ENCODE peak calls at places on chromosomes 16 and 17, in five cellular contexts. One of them, this sample, is unnamed.

GRCh38 chr16:1495281-1496262 is 2.4 kb downstream of the TELO2 start:
- DNase-seq in ovary: no peak
- DNase-seq in heart left ventricle: no peak
- DNase-seq in H1: no peak
- DNase-seq in GM23338: no peak
- DNase-seq in this sample: no peak

GRCh38 chr17:2598166-2598565 is 4.7 kb downstream of the PAFAH1B1 start:
- DNase-seq in ovary: no peak
- DNase-seq in heart left ventricle: no peak
- DNase-seq in H1: no peak
- DNase-seq in GM23338: no peak
- DNase-seq in this sample: peak

GRCh38 chr17:79781012-79781665 is 3.2 kb downstream of the CBX2 start:
- DNase-seq in ovary: no peak
- DNase-seq in heart left ventricle: no peak
- DNase-seq in H1: no peak
- DNase-seq in GM23338: no peak
- DNase-seq in this sample: no peak

GRCh38 chr17:80203448-80204092 is 16.6 kb downstream of the SGSH start:
- DNase-seq in ovary: no peak
- DNase-seq in heart left ventricle: no peak
- DNase-seq in H1: no peak
- DNase-seq in GM23338: no peak
- DNase-seq in this sample: no peak

GRCh38 chr17:64005734-64006167 is 7.6 kb downstream of the PRR29 start:
- DNase-seq in ovary: no peak
- DNase-seq in heart left ventricle: peak
- DNase-seq in H1: no peak
- DNase-seq in GM23338: no peak
- DNase-seq in this sample: no peak

GRCh38 chr17:69175812-69176517 is 34.3 kb upstream of the ABCA6 start:
- DNase-seq in ovary: no peak
- DNase-seq in heart left ventricle: no peak
- DNase-seq in H1: no peak
- DNase-seq in GM23338: no peak
- DNase-seq in this sample: peak

GRCh38 chr17:78882546-78883089 is 20.4 kb downstream of the CEP295NL start:
- DNase-seq in ovary: no peak
- DNase-seq in heart left ventricle: peak
- DNase-seq in H1: no peak
- DNase-seq in GM23338: no peak
- DNase-seq in this sample: peak

GRCh38 chr16:27749946-27750345 is 200.0 kb downstream of the KATNIP start:
- DNase-seq in ovary: no peak
- DNase-seq in heart left ventricle: no peak
- DNase-seq in H1: no peak
- DNase-seq in GM23338: no peak
- DNase-seq in this sample: no peak

GRCh38 chr16:31502981-31503380 is 5.2 kb downstream of the RUSF1 start:
- DNase-seq in ovary: no peak
- DNase-seq in heart left ventricle: no peak
- DNase-seq in H1: no peak
- DNase-seq in GM23338: no peak
- DNase-seq in this sample: peak

GRCh38 chr16:87806608-87807546 is 41.1 kb upstream of the KLHDC4 start:
- DNase-seq in ovary: no peak
- DNase-seq in heart left ventricle: peak
- DNase-seq in H1: no peak
- DNase-seq in GM23338: no peak
- DNase-seq in this sample: peak

GRCh38 chr17:55334881-55335523 is 70.2 kb downstream of the HLF start:
- DNase-seq in ovary: no peak
- DNase-seq in heart left ventricle: no peak
- DNase-seq in H1: no peak
- DNase-seq in GM23338: peak
- DNase-seq in this sample: no peak

GRCh38 chr17:8041249-8041928 is 2.5 kb downstream of the ALOX15B start:
- DNase-seq in ovary: no peak
- DNase-seq in heart left ventricle: no peak
- DNase-seq in H1: no peak
- DNase-seq in GM23338: peak
- DNase-seq in this sample: peak

GRCh38 chr17:60422162-60422665 is at the start of gene CHCT1:
- DNase-seq in ovary: peak
- DNase-seq in heart left ventricle: peak
- DNase-seq in H1: no peak
- DNase-seq in GM23338: peak
- DNase-seq in this sample: no peak

GRCh38 chr17:36721560-36722120 is 120.3 kb downstream of the MRM1 start:
- DNase-seq in ovary: no peak
- DNase-seq in heart left ventricle: no peak
- DNase-seq in H1: no peak
- DNase-seq in GM23338: no peak
- DNase-seq in this sample: no peak

GRCh38 chr17:41617136-41617535 is 4.6 kb upstream of the KRT16 start:
- DNase-seq in ovary: no peak
- DNase-seq in heart left ventricle: no peak
- DNase-seq in H1: no peak
- DNase-seq in GM23338: no peak
- DNase-seq in this sample: no peak

DNA sequence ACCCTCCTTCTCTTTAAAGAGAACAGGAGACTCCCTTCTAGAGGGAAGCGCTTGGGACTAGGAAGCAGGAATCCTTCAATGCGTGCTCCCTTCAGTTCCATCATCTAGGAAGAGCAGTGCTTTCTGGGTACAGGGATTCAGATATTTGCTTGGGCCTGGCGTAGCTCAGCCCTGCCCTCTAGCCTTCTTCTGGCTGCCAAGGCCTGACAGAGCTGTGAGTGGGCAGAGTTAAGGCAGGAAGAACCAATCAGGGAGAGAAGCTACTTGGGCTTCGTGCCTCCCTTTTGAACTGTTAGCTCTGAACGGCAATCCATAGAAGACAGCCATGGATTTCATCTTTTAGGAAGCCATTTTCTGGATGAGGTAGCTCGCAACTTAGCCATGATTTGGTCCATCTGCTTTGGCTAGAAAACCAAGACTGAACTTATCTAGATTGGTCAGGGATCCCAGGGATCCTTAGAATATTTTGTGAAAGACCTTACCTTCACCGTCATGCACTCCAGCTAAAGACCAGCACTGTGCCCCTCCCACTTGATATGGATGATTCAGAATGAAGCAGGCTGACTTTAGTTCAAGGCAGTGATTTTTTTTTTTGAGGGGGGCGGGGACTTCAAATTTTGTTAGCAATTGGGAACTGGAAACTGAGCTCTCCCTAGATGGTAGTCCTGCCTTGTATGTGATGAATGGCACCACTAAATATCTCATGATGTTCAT is 2.5 kb upstream of the CORO6 start:
- DNase-seq in ovary: no peak
- DNase-seq in heart left ventricle: no peak
- DNase-seq in H1: no peak
- DNase-seq in GM23338: peak
- DNase-seq in this sample: peak
- H3K4me3 ChIP-seq in ovary: no peak
- H3K4me3 ChIP-seq in heart left ventricle: no peak
- H3K4me3 ChIP-seq in H1: no peak
- H3K4me3 ChIP-seq in GM23338: no peak
- H3K4me3 ChIP-seq in this sample: no peak

GRCh38 chr17:82033359-82034085 is 2.0 kb downstream of the RAC3 start:
- DNase-seq in ovary: no peak
- DNase-seq in heart left ventricle: no peak
- DNase-seq in H1: no peak
- DNase-seq in GM23338: no peak
- DNase-seq in this sample: no peak

GRCh38 chr17:82029990-82030469 is 1.4 kb upstream of the RAC3 start:
- DNase-seq in ovary: no peak
- DNase-seq in heart left ventricle: no peak
- DNase-seq in H1: no peak
- DNase-seq in GM23338: no peak
- DNase-seq in this sample: no peak

GRCh38 chr17:82031303-82031884 is at the start of gene RAC3:
- DNase-seq in ovary: no peak
- DNase-seq in heart left ventricle: no peak
- DNase-seq in H1: no peak
- DNase-seq in GM23338: peak
- DNase-seq in this sample: peak

GRCh38 chr17:82030470-82031302 is 792 bp upstream of the RAC3 start:
- DNase-seq in ovary: peak
- DNase-seq in heart left ventricle: peak
- DNase-seq in H1: peak
- DNase-seq in GM23338: peak
- DNase-seq in this sample: peak

DNA sequence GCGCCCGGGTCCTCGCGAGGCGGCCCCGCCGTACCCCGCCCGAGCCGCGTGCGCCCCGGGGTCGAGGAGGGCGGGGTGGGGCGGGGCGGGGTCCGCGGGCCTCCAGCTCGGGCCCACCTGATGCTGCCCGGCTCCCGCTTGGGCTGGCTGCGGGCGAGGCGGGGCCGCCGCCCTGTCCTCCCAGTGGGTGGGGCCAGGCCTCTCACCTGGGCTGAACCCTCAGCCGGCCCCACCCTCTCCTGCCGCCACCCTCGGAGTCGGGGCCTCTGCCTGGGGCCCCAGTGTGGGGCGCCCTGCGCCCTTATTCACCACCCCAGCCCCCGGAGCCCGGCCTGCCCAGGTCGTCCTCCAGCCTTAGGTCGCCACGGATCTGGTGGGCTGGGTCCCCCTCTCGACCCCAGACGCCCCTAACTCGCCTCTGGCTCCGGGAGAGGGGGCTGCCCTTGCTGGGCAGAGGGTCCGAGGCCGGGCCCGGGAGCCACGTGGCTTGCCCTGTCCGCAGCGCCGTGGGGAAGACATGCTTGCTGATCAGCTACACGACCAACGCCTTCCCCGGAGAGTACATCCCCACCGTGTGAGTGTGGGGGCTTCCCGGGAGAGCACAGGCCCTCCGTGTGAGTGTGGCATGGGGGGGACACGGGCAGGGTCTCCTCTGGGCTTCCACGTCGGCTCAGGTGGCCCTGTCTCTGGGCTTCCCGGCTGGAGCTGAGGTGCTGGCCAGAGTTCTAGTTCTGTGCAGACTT is 578 bp downstream of the RAC3 start:
- DNase-seq in ovary: no peak
- DNase-seq in heart left ventricle: no peak
- DNase-seq in H1: no peak
- DNase-seq in GM23338: peak
- DNase-seq in this sample: no peak
- H3K4me3 ChIP-seq in ovary: no peak
- H3K4me3 ChIP-seq in heart left ventricle: peak
- H3K4me3 ChIP-seq in H1: peak
- H3K4me3 ChIP-seq in GM23338: peak
- H3K4me3 ChIP-seq in this sample: peak

DNA sequence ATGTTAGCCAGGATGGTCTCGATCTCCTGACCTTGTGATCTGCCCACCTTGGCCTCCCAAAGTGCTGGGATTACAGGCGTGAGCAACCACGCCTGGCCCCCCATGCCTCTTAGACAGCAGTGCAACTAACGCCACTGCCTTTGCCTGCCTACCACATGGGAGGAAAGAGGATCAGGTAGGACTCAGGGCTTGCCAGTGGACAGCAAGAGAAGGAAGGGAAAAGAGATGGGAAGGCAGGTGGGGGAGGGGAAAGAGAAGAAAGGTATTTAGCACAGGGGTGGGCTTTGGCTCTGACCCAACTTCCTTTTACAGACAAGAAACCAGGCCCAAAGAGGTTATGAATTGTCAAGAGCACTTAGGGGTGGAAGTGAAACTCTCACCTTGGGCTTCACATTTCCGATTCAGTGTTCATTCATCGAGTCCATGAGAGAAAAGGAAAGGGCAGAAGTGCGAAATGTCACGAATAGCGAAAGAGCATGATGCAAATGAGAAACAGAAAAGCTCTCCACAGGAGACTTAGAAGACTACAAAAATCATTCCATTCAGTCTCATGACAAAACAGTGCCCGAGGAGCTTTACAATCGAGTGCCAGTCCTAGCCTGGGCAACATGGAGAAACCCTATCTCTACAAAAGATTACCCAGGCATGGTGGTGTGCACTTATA is 36.4 kb downstream of the CDK5R1 start:
- DNase-seq in ovary: no peak
- DNase-seq in heart left ventricle: no peak
- DNase-seq in H1: no peak
- DNase-seq in GM23338: peak
- DNase-seq in this sample: no peak
- H3K4me3 ChIP-seq in ovary: no peak
- H3K4me3 ChIP-seq in heart left ventricle: no peak
- H3K4me3 ChIP-seq in H1: no peak
- H3K4me3 ChIP-seq in GM23338: no peak
- H3K4me3 ChIP-seq in this sample: no peak

GRCh38 chr17:65053354-65053881 is 3.1 kb downstream of the GNA13 start:
- DNase-seq in ovary: no peak
- DNase-seq in heart left ventricle: no peak
- DNase-seq in H1: no peak
- DNase-seq in GM23338: no peak
- DNase-seq in this sample: no peak
- H3K4me3 ChIP-seq in ovary: no peak
- H3K4me3 ChIP-seq in heart left ventricle: peak
- H3K4me3 ChIP-seq in H1: no peak
- H3K4me3 ChIP-seq in GM23338: no peak
- H3K4me3 ChIP-seq in this sample: no peak

DNA sequence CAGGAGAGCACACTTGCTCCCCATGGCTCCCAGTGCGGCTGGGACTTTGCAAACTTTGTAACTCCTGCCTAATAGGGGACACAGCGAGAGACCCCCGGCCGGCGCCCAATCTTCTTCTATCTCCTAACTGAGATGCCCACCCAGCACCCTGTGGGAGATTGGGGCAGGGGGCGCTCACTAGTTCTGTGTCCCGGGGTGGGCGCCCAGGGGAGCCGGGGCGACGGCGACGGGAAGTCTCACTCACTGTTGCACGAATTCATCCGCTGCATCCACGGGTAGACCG is 3.9 kb upstream of the HOXB5 start:
- DNase-seq in ovary: no peak
- DNase-seq in heart left ventricle: no peak
- DNase-seq in H1: no peak
- DNase-seq in GM23338: no peak
- DNase-seq in this sample: no peak
- H3K4me3 ChIP-seq in ovary: peak
- H3K4me3 ChIP-seq in heart left ventricle: peak
- H3K4me3 ChIP-seq in H1: no peak
- H3K4me3 ChIP-seq in GM23338: peak
- H3K4me3 ChIP-seq in this sample: peak

GRCh38 chr16:90028985-90029384 is 9.7 kb upstream of the DBNDD1 start:
- DNase-seq in ovary: no peak
- DNase-seq in heart left ventricle: no peak
- DNase-seq in H1: no peak
- DNase-seq in GM23338: no peak
- DNase-seq in this sample: no peak
- H3K4me3 ChIP-seq in ovary: no peak
- H3K4me3 ChIP-seq in heart left ventricle: no peak
- H3K4me3 ChIP-seq in H1: no peak
- H3K4me3 ChIP-seq in GM23338: no peak
- H3K4me3 ChIP-seq in this sample: no peak

DNA sequence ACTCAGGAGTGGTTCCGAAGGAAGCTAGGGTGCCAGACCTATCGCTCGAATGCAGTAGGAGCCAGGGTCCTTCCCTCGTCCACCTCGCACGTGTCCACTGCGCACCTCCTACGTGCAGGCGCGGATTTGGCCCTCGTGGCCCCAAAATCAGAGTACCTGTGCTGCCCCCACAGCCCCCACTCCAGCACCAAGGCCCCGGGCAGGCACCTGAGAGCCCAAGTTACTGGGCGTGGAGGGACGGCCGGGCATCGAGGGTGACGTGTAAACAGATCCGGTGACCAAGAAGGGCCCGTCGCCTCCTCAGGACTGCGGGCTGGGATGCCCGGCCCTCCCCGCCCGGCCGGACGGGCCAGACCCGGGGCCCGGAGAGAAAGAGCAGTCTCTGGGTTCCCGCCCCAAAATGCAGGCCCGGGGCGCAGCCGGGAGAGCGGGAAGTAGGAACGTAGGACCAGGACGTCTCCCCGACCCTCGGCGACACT is 492 bp downstream of the SLC25A39 start:
- DNase-seq in ovary: no peak
- DNase-seq in heart left ventricle: no peak
- DNase-seq in H1: no peak
- DNase-seq in GM23338: no peak
- DNase-seq in this sample: no peak
- H3K4me3 ChIP-seq in ovary: peak
- H3K4me3 ChIP-seq in heart left ventricle: peak
- H3K4me3 ChIP-seq in H1: peak
- H3K4me3 ChIP-seq in GM23338: peak
- H3K4me3 ChIP-seq in this sample: peak

This sample was measured in fibroblast of villous mesenchyme.